ENCODE peak calls at places on chromosomes 12 and 14, in five cellular contexts. A is dermis microvascular lymphatic vessel endothelial cell; I is iris pigment epithelial cell; H is stimulated activated CD4-positive, alpha-beta T cell treated with anti-CD3 and anti-CD28 coated beads, TNF-alpha, amount 100 ng/mL, for 48 hours; T is ecto neural progenitor cell. O is an unnamed sample.

GRCh38 chr14:59422069-59422881 is 42.9 kb downstream of the GPR135 start:
- DNase-seq in A (peak; percentile 9), I (no peak), H (no peak), T (no peak), O (no peak)

GRCh38 chr14:36271939-36272907 is 48.2 kb downstream of the MBIP start:
- DNase-seq in A (no peak), I (peak; percentile 11), H (no peak), T (no peak), O (no peak)

GRCh38 chr14:67987596-67987995 is 168.0 kb downstream of the RAD51B start:
- DNase-seq in A (peak; percentile 12), I (peak; percentile 98), H (no peak), T (no peak), O (no peak)

GRCh38 chr12:26523708-26524150 is 309.3 kb downstream of the ITPR2 start:
- DNase-seq in A (peak; percentile 92), I (peak; percentile 98), H (no peak), T (no peak), O (peak; percentile 97)

GRCh38 chr12:4719821-4720636 is at the start of gene GALNT8:
- DNase-seq in A (no peak), I (no peak), H (no peak), T (no peak), O (no peak)

GRCh38 chr12:55732288-55732687 is 3.5 kb upstream of the CD63 start:
- DNase-seq in A (no peak), I (no peak), H (no peak), T (no peak), O (no peak)

GRCh38 chr12:115404761-115405470 is 720.9 kb upstream of the TBX3 start:
- DNase-seq in A (no peak), I (peak; percentile 87), H (no peak), T (no peak), O (no peak)

GRCh38 chr12:29562167-29562776 is 64.8 kb upstream of the OVCH1 start:
- DNase-seq in A (peak; percentile 69), I (peak; percentile 83), H (no peak), T (no peak), O (peak; percentile 56)

GRCh38 chr14:56562883-56563282 is 16.7 kb upstream of the TMEM260 start:
- DNase-seq in A (no peak), I (no peak), H (no peak), T (no peak), O (no peak)

GRCh38 chr14:104660597-104660996 is 28.8 kb upstream of the INF2 start:
- DNase-seq in A (no peak), I (no peak), H (no peak), T (no peak), O (no peak)

GRCh38 chr12:22729431-22729830 is 104.5 kb downstream of the ETNK1 start:
- DNase-seq in A (no peak), I (no peak), H (no peak), T (no peak), O (no peak)

O was measured in lower leg skin.